ENCODE peak calls at places on chromosomes 13 and 19, in nine cellular contexts. P, N, J, Y, T, G, W, B and S are unnamed samples.
A peak's percentile ranks its signal among the peaks of the same experiment; 100 is the strongest.

GRCh38 chr13:39982745-39983144 is 327.3 kb downstream of the COG6 start:
- DNase-seq in P (no peak), N (no peak), J (no peak), Y (no peak), T (no peak), G (peak; percentile 9), W (no peak), B (no peak), S (no peak)

GRCh38 chr19:50844296-50844935 is 10.3 kb upstream of the KLK3 start:
- DNase-seq in P (no peak), N (no peak), J (no peak), Y (peak; percentile 19), T (no peak), G (no peak), W (no peak), B (no peak), S (no peak)

GRCh38 chr13:98752111-98752941 is at the start of gene SLC15A1:
- DNase-seq in P (peak; percentile 19), N (no peak), J (no peak), Y (no peak), T (peak; percentile 38), G (no peak), W (no peak), B (no peak), S (peak; percentile 35)

GRCh38 chr19:19563348-19563848 is 25.3 kb downstream of the CILP2 start:
- DNase-seq in P (no peak), N (no peak), J (no peak), Y (no peak), T (no peak), G (no peak), W (no peak), B (no peak), S (no peak)

GRCh38 chr19:28401739-28402138 is 811.2 kb downstream of the UQCRFS1 start:
- DNase-seq in P (no peak), N (no peak), J (no peak), Y (no peak), T (no peak), G (no peak), W (no peak), B (no peak), S (no peak)

GRCh38 chr13:33624253-33624652 is 193.7 kb upstream of the RFC3 start:
- DNase-seq in P (no peak), N (no peak), J (no peak), Y (no peak), T (no peak), G (no peak), W (no peak), B (no peak), S (no peak)

GRCh38 chr19:3725640-3726310 is 17.6 kb downstream of the TJP3 start:
- DNase-seq in P (peak; percentile 99), N (peak; percentile 67), J (no peak), Y (peak; percentile 77), T (peak; percentile 90), G (no peak), W (peak; percentile 94), B (no peak), S (no peak)

GRCh38 chr19:1989513-1990229 is 25.8 kb downstream of the BTBD2 start:
- DNase-seq in P (no peak), N (no peak), J (no peak), Y (no peak), T (no peak), G (no peak), W (no peak), B (no peak), S (no peak)

GRCh38 chr19:44626067-44626624 is 12.8 kb downstream of the IGSF23 start:
- DNase-seq in P (peak; percentile 38), N (no peak), J (peak; percentile 86), Y (peak; percentile 94), T (peak; percentile 68), G (no peak), W (no peak), B (peak; percentile 97), S (no peak)

GRCh38 chr19:48997972-48998371 is 4.3 kb downstream of the RUVBL2 start:
- DNase-seq in P (peak; percentile 20), N (no peak), J (peak; percentile 43), Y (peak; percentile 57), T (peak; percentile 42), G (no peak), W (peak; percentile 76), B (no peak), S (peak; percentile 92)

GRCh38 chr13:26896986-26897668 is 136.5 kb upstream of the GPR12 start:
- DNase-seq in P (no peak), N (no peak), J (no peak), Y (no peak), T (no peak), G (no peak), W (no peak), B (no peak), S (peak; percentile 93)

GRCh38 chr13:98537740-98538139 is 39.2 kb downstream of the STK24 start:
- DNase-seq in P (no peak), N (no peak), J (no peak), Y (no peak), T (no peak), G (no peak), W (no peak), B (no peak), S (no peak)

GRCh38 chr19:17580470-17581000 is 25.1 kb downstream of the COLGALT1 start:
- DNase-seq in P (no peak), N (no peak), J (no peak), Y (no peak), T (no peak), G (no peak), W (no peak), B (no peak), S (no peak)

GRCh38 chr19:7326105-7326877 is 22.4 kb upstream of the ARHGEF18 start:
- DNase-seq in P (peak; percentile 9), N (peak; percentile 25), J (peak; percentile 11), Y (no peak), T (no peak), G (no peak), W (peak; percentile 79), B (no peak), S (peak; percentile 59)

GRCh38 chr13:102235689-102236088 is 166.2 kb downstream of the FGF14 start:
- DNase-seq in P (no peak), N (no peak), J (no peak), Y (no peak), T (no peak), G (no peak), W (no peak), B (no peak), S (no peak)

GRCh38 chr13:29125145-29125933 is 305.2 kb downstream of the MTUS2 start:
- DNase-seq in P (peak; percentile 63), N (no peak), J (no peak), Y (no peak), T (no peak), G (no peak), W (no peak), B (no peak), S (no peak)

GRCh38 chr19:50511069-50511822 is at the start of gene JOSD2:
- DNase-seq in P (peak; percentile 98), N (peak; percentile 99), J (peak; percentile 100), Y (peak; percentile 97), T (peak; percentile 97), G (peak; percentile 98), W (peak; percentile 97), B (peak; percentile 98), S (peak; percentile 99)

DNA sequence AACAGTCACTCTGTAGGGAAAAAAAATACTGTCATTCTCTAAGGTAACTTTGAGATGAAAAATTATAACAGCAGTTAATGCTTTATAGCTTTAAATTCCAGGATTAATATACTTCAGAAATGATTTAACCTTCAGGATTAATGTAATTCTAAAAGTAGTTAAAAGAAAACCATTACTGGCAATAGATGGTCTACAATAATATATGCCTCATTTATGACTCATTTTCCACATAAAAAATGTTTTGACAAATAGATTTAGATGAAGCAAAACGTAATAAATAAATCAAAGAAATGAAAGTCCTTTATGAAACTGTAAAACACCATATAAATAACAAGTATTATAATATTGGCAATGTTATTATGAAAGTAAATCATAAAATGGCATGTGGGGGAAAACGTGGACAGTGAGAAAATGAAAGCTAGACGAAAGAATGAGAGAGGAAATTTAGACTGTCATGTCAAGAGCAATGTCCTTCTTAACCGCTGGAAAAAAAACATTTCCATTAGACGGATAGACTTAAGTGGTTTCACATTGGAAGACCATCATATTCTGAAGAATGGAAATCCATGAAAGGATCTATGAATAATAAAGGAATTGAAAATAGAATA is 90.9 kb downstream of the SPRY2 start:
- DNase-seq in P (no peak), N (no peak), J (no peak), Y (no peak), T (no peak), G (no peak), W (no peak), B (no peak), S (no peak)
- H3K4me3 ChIP-seq in P (no peak overlapping the region), N (peak overlapping the region; percentile 8), J (no peak overlapping the region), Y (no peak overlapping the region), T (no peak overlapping the region), G (no peak overlapping the region), W (no peak overlapping the region), B (no peak overlapping the region), S (no peak overlapping the region)

DNA sequence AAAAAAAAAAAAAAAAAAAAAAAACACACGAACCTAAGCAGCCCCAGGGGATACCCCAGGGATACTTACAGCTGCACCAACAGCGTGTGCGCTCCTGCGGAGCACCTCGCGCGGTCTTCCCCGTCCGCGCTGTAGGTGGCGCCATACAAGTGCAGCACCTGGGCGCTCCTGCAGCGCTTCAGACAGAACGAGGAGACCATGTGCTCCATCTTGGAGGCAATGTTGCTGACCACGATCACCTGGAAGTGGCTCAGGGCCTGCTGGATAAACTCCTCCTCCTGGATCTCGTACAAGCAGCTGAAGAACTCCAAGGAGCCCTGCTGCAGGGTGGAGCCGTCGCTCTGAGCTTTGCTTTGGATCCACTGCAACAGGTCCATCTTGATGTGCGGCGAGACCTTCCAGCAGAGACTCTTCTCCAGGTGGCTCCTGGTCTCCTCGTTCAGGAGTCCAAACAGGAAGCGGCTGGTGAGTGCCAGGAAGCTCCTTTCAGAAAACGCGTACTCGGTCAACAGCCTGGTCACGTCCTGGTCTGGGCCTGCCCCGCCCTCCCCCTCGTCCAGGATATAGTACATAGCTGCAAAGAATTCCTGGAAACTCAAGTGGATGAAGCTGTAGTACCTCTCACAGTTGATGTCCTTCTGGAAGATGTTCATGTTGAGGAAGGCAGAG is 14.5 kb downstream of the NLRP12 start:
- DNase-seq in P (no peak), N (no peak), J (no peak), Y (no peak), T (no peak), G (no peak), W (no peak), B (no peak), S (peak; percentile 51)
- TF ChIP-seq CTCF in P (no peak), N (no peak), J (no peak), Y (no peak), T (no peak), G (peak; percentile 18), W (no peak), B (peak; percentile 25), S (peak; percentile 74)

DNA sequence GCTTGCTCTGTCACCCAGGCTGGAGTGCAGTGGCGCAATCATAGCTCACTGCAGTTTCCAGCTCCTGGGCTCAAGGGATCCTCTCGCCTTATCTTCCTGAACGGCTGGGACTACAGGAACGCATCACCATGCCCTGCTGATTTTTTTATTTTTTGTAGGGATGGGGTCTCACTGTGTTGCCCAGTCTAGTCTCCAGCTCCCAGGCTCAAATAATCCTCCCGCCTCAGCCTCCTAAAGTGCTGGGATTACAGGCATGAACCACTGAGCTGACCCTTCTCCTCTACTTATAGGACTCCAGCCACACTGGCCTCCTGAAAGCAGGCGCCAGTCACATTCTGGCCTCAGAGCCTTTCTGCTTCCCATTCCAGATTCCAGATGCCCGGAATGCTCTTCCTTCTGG is 10.5 kb downstream of the DACT3 start:
- DNase-seq in P (no peak), N (no peak), J (no peak), Y (no peak), T (no peak), G (no peak), W (no peak), B (no peak), S (no peak)
- H3K27me3 ChIP-seq in P (peaks cover 4% of the 10 kb centered on the region), N (peaks cover 43% of the 10 kb centered on the region), J (no peaks in the 10 kb centered on the region), Y (no peaks in the 10 kb centered on the region), T (no peaks in the 10 kb centered on the region), G (peaks cover 65% of the 10 kb centered on the region), W (peaks cover 8% of the 10 kb centered on the region), B (peaks cover 3% of the 10 kb centered on the region), S (no peaks in the 10 kb centered on the region)

GRCh38 chr13:112740502-112741131 is 50.8 kb downstream of the ATP11A start:
- DNase-seq in P (peak; percentile 44), N (peak; percentile 81), J (peak; percentile 89), Y (no peak), T (peak; percentile 30), G (peak; percentile 89), W (peak; percentile 47), B (peak; percentile 86), S (no peak)
- H3K4me3 ChIP-seq in P (no peak overlapping the region), N (no peak overlapping the region), J (no peak overlapping the region), Y (no peak overlapping the region), T (no peak overlapping the region), G (no peak overlapping the region), W (no peak overlapping the region), B (peak overlapping the region; percentile 29), S (no peak overlapping the region)